ENCODE peak calls at places on chromosomes 3 and 15, in five cellular contexts. Q is HL-60; L is RWPE1; W is foreskin keratinocyte; J is CD8-positive, alpha-beta T cell. C is an unnamed sample.

GRCh38 chr3:62833538-62833937 is 41.7 kb downstream of the CADPS start:
- DNase-seq in Q (no peak), L (peak; percentile 3), W (no peak), J (no peak), C (no peak)

GRCh38 chr3:188756241-188756640 is 415.5 kb upstream of the TPRG1 start:
- DNase-seq in Q (no peak), L (no peak), W (no peak), J (no peak), C (no peak)

GRCh38 chr3:122977645-122978466 is 49.7 kb downstream of the SEMA5B start:
- DNase-seq in Q (no peak), L (no peak), W (no peak), J (no peak), C (no peak)

GRCh38 chr15:31296304-31297220 is 30.1 kb upstream of the KLF13 start:
- DNase-seq in Q (no peak), L (peak; percentile 36), W (no peak), J (no peak), C (no peak)

GRCh38 chr3:10551139-10551538 is 45.8 kb upstream of the ATP2B2 start:
- DNase-seq in Q (no peak), L (no peak), W (no peak), J (no peak), C (no peak)

GRCh38 chr3:142888484-142889262 is at the start of gene PCOLCE2:
- DNase-seq in Q (peak; percentile 18), L (peak; percentile 46), W (no peak), J (no peak), C (peak; percentile 17)

GRCh38 chr15:78739996-78740903 is 71.0 kb downstream of the ADAMTS7 start:
- DNase-seq in Q (peak; percentile 82), L (no peak), W (peak; percentile 22), J (no peak), C (no peak)

GRCh38 chr15:92820233-92821021 is 79.7 kb upstream of the CHD2 start:
- DNase-seq in Q (peak; percentile 86), L (peak; percentile 97), W (no peak), J (peak; percentile 79), C (peak; percentile 82)

GRCh38 chr15:53115563-53115962 is 325.4 kb upstream of the ONECUT1 start:
- DNase-seq in Q (no peak), L (no peak), W (no peak), J (no peak), C (no peak)

GRCh38 chr15:31359722-31360111 is 33.1 kb downstream of the KLF13 start:
- DNase-seq in Q (no peak), L (no peak), W (no peak), J (no peak), C (no peak)

DNA sequence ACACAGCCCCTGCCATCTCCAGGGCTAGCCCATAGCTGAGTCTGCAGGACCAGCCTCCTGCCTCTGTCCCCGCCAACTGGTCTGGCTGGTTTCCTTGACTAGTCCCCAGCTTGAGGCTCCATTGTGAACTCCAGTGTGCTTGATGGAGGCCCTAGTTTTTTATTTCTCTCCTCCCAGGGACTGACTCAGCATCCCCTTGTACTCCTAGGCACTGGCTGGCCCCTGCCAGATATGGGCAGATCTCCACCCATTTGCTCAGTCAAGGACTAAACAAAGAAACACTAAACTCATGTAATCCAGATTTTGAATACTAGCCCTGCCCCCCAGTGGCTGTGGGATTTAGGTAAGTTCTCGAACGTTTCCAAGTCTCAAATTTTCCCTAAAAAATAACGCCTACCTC is 415.4 kb upstream of the RORA start:
- DNase-seq in Q (no peak), L (no peak), W (no peak), J (no peak), C (no peak)
- TF ChIP-seq CTCF in Q (no peak), L (no peak), W (peak; percentile 14), J (no peak), C (no peak)

GRCh38 chr3:160673188-160673587 is 3.8 kb upstream of the ARL14 start:
- DNase-seq in Q (no peak), L (no peak), W (no peak), J (no peak), C (no peak)

GRCh38 chr3:160676547-160677303 is at the start of gene ARL14:
- DNase-seq in Q (no peak), L (peak; percentile 94), W (peak; percentile 91), J (no peak), C (no peak)

GRCh38 chr3:160678447-160678846 is 1.5 kb downstream of the ARL14 start:
- DNase-seq in Q (no peak), L (no peak), W (no peak), J (no peak), C (no peak)

GRCh38 chr3:160677459-160677901 is 520 bp downstream of the ARL14 start:
- DNase-seq in Q (no peak), L (no peak), W (peak; percentile 31), J (no peak), C (no peak)

GRCh38 chr3:160675566-160676124 is 1.3 kb upstream of the ARL14 start:
- DNase-seq in Q (no peak), L (no peak), W (no peak), J (no peak), C (no peak)
- TF ChIP-seq CTCF in Q (no peak), L (no peak), W (no peak), J (no peak), C (no peak)

GRCh38 chr3:172140499-172141391 is 101.4 kb downstream of the FNDC3B start:
- DNase-seq in Q (peak; percentile 56), L (peak; percentile 73), W (peak; percentile 91), J (no peak), C (no peak)
- TF ChIP-seq CTCF in Q (no peak), L (no peak), W (peak; percentile 20), J (no peak), C (no peak)

GRCh38 chr3:45679805-45680204 is 9.4 kb upstream of the SACM1L start:
- DNase-seq in Q (peak; percentile 90), L (no peak), W (no peak), J (no peak), C (no peak)

GRCh38 chr3:45673273-45673672 is 15.9 kb upstream of the SACM1L start:
- DNase-seq in Q (no peak), L (no peak), W (no peak), J (no peak), C (no peak)

GRCh38 chr3:45677841-45678240 is 11.4 kb upstream of the SACM1L start:
- DNase-seq in Q (no peak), L (no peak), W (no peak), J (no peak), C (no peak)

GRCh38 chr3:45676248-45677044 is 12.8 kb upstream of the SACM1L start:
- DNase-seq in Q (peak; percentile 53), L (no peak), W (no peak), J (no peak), C (no peak)

GRCh38 chr3:45677045-45677436 is 12.2 kb upstream of the SACM1L start:
- DNase-seq in Q (peak; percentile 91), L (peak; percentile 67), W (peak; percentile 79), J (peak; percentile 63), C (no peak)
- TF ChIP-seq CTCF in Q (no peak), L (no peak), W (no peak), J (no peak), C (no peak)